ENCODE peak calls at places on chromosomes 4 and X, in nine cellular contexts. One of them, this sample, is unnamed.

GRCh38 chrX:130253916-130254315 is 14.8 kb downstream of the ZNF280C start:
- DNase-seq in tibial nerve: no peak
- DNase-seq in left lung: no peak
- DNase-seq in heart right ventricle: no peak
- DNase-seq in left ventricle myocardium inferior: no peak
- DNase-seq in sigmoid colon: no peak
- DNase-seq in GM23248: no peak
- DNase-seq in gastrocnemius medialis: no peak
- DNase-seq in cardiac muscle cell: no peak
- DNase-seq in this sample: no peak

GRCh38 chr4:26459756-26460530 is 30.3 kb downstream of the CCKAR start:
- DNase-seq in tibial nerve: no peak
- DNase-seq in left lung: no peak
- DNase-seq in heart right ventricle: no peak
- DNase-seq in left ventricle myocardium inferior: no peak
- DNase-seq in sigmoid colon: no peak
- DNase-seq in GM23248: peak; percentile 73
- DNase-seq in gastrocnemius medialis: no peak
- DNase-seq in cardiac muscle cell: no peak
- DNase-seq in this sample: no peak

GRCh38 chr4:84418032-84418709 is 80.9 kb downstream of the NKX6-1 start:
- DNase-seq in tibial nerve: no peak
- DNase-seq in left lung: no peak
- DNase-seq in heart right ventricle: no peak
- DNase-seq in left ventricle myocardium inferior: no peak
- DNase-seq in sigmoid colon: no peak
- DNase-seq in GM23248: no peak
- DNase-seq in gastrocnemius medialis: no peak
- DNase-seq in cardiac muscle cell: no peak
- DNase-seq in this sample: no peak

GRCh38 chrX:148501121-148502066 is 977 bp downstream of the AFF2 start:
- DNase-seq in tibial nerve: no peak
- DNase-seq in left lung: peak; percentile 78
- DNase-seq in heart right ventricle: no peak
- DNase-seq in left ventricle myocardium inferior: no peak
- DNase-seq in sigmoid colon: no peak
- DNase-seq in GM23248: no peak
- DNase-seq in gastrocnemius medialis: no peak
- DNase-seq in cardiac muscle cell: no peak
- DNase-seq in this sample: no peak

GRCh38 chr4:163587867-163588266 is 93.4 kb downstream of the TMA16 start:
- DNase-seq in tibial nerve: no peak
- DNase-seq in left lung: no peak
- DNase-seq in heart right ventricle: no peak
- DNase-seq in left ventricle myocardium inferior: no peak
- DNase-seq in sigmoid colon: no peak
- DNase-seq in GM23248: no peak
- DNase-seq in gastrocnemius medialis: no peak
- DNase-seq in cardiac muscle cell: no peak
- DNase-seq in this sample: no peak

GRCh38 chr4:105989411-105990242 is 94.4 kb downstream of the NPNT start:
- DNase-seq in tibial nerve: no peak
- DNase-seq in left lung: no peak
- DNase-seq in heart right ventricle: no peak
- DNase-seq in left ventricle myocardium inferior: no peak
- DNase-seq in sigmoid colon: no peak
- DNase-seq in GM23248: no peak
- DNase-seq in gastrocnemius medialis: no peak
- DNase-seq in cardiac muscle cell: no peak
- DNase-seq in this sample: no peak

GRCh38 chrX:124726881-124727280 is 380.5 kb downstream of the SH2D1A start:
- DNase-seq in tibial nerve: no peak
- DNase-seq in left lung: no peak
- DNase-seq in heart right ventricle: no peak
- DNase-seq in left ventricle myocardium inferior: no peak
- DNase-seq in sigmoid colon: no peak
- DNase-seq in GM23248: no peak
- DNase-seq in gastrocnemius medialis: no peak
- DNase-seq in cardiac muscle cell: no peak
- DNase-seq in this sample: no peak

GRCh38 chr4:86970447-86971354 is 35.9 kb downstream of the AFF1 start:
- DNase-seq in tibial nerve: no peak
- DNase-seq in left lung: no peak
- DNase-seq in heart right ventricle: peak; percentile 16
- DNase-seq in left ventricle myocardium inferior: no peak
- DNase-seq in sigmoid colon: no peak
- DNase-seq in GM23248: no peak
- DNase-seq in gastrocnemius medialis: no peak
- DNase-seq in cardiac muscle cell: no peak
- DNase-seq in this sample: no peak

GRCh38 chrX:7244400-7244799 is 96.4 kb upstream of the PUDP start:
- DNase-seq in tibial nerve: no peak
- DNase-seq in left lung: no peak
- DNase-seq in heart right ventricle: no peak
- DNase-seq in left ventricle myocardium inferior: no peak
- DNase-seq in sigmoid colon: no peak
- DNase-seq in GM23248: no peak
- DNase-seq in gastrocnemius medialis: no peak
- DNase-seq in cardiac muscle cell: no peak
- DNase-seq in this sample: no peak

GRCh38 chr4:159014896-159015295 is 88.0 kb upstream of the RAPGEF2 start:
- DNase-seq in tibial nerve: no peak
- DNase-seq in left lung: no peak
- DNase-seq in heart right ventricle: no peak
- DNase-seq in left ventricle myocardium inferior: no peak
- DNase-seq in sigmoid colon: no peak
- DNase-seq in GM23248: peak; percentile 59
- DNase-seq in gastrocnemius medialis: no peak
- DNase-seq in cardiac muscle cell: no peak
- DNase-seq in this sample: no peak

DNA sequence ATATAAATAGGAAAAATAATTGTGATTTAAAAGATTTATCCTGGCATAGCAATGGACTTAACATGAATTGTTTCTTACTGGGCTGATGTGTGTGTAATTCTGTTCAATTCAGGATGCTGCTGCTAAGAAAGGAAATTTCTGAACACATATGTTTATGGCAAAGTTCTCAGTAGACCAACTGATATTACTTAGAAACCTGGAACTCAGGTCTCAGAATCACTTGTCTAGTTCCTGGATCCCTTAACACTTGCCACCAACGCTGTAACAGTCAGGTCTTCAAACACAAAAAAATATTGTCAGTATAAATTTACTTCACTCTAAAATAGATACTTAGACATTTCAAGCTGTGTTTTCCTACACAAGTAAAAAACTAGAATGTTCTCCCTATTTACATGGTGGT is 5.5 kb downstream of the CASP3 start:
- DNase-seq in tibial nerve: no peak
- DNase-seq in left lung: no peak
- DNase-seq in heart right ventricle: no peak
- DNase-seq in left ventricle myocardium inferior: no peak
- DNase-seq in sigmoid colon: no peak
- DNase-seq in GM23248: no peak
- DNase-seq in gastrocnemius medialis: no peak
- DNase-seq in cardiac muscle cell: no peak
- DNase-seq in this sample: no peak
- H3K4me1 ChIP-seq in tibial nerve: no peaks in the 10 kb centered on the region
- H3K4me1 ChIP-seq in left lung: peaks cover 53% of the 10 kb centered on the region
- H3K4me1 ChIP-seq in heart right ventricle: peaks cover 77% of the 10 kb centered on the region
- H3K4me1 ChIP-seq in left ventricle myocardium inferior: peaks cover 90% of the 10 kb centered on the region
- H3K4me1 ChIP-seq in sigmoid colon: peaks cover 59% of the 10 kb centered on the region
- H3K4me1 ChIP-seq in GM23248: peaks cover 25% of the 10 kb centered on the region
- H3K4me1 ChIP-seq in gastrocnemius medialis: peaks cover 56% of the 10 kb centered on the region
- H3K4me1 ChIP-seq in cardiac muscle cell: peaks cover 15% of the 10 kb centered on the region
- H3K4me1 ChIP-seq in this sample: peaks cover 7% of the 10 kb centered on the region

DNA sequence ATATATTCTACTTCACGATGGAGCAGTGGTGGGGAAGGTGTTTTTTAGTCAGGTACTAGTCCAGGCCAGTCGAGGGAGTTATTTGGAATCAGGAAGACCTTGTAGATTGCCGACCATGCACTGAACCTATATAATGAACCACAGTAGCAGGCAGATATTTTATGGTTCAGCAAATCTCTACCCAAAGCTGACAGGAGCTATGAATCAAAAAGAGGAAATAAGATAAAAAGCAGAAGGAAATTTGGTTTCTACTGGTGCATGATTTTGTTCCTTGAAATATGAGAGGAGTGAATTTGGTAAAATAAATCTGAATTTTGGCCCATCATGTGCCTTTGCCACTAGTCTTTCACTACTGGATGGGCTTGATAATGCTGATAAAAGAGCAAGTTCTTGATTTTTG is 924.3 kb upstream of the DIAPH2 start:
- DNase-seq in tibial nerve: no peak
- DNase-seq in left lung: no peak
- DNase-seq in heart right ventricle: no peak
- DNase-seq in left ventricle myocardium inferior: no peak
- DNase-seq in sigmoid colon: no peak
- DNase-seq in GM23248: no peak
- DNase-seq in gastrocnemius medialis: no peak
- DNase-seq in cardiac muscle cell: no peak
- DNase-seq in this sample: no peak
- H3K4me3 ChIP-seq in tibial nerve: no peak overlapping the region
- H3K4me3 ChIP-seq in left lung: no peak overlapping the region
- H3K4me3 ChIP-seq in heart right ventricle: no peak overlapping the region
- H3K4me3 ChIP-seq in left ventricle myocardium inferior: no peak overlapping the region
- H3K4me3 ChIP-seq in sigmoid colon: no peak overlapping the region
- H3K4me3 ChIP-seq in GM23248: no peak overlapping the region
- H3K4me3 ChIP-seq in gastrocnemius medialis: no peak overlapping the region
- H3K4me3 ChIP-seq in cardiac muscle cell: no peak overlapping the region
- H3K4me3 ChIP-seq in this sample: no peak overlapping the region

GRCh38 chr4:82715731-82716617 is 82.6 kb downstream of the SCD5 start:
- DNase-seq in tibial nerve: no peak
- DNase-seq in left lung: no peak
- DNase-seq in heart right ventricle: no peak
- DNase-seq in left ventricle myocardium inferior: no peak
- DNase-seq in sigmoid colon: no peak
- DNase-seq in GM23248: peak; percentile 89
- DNase-seq in gastrocnemius medialis: no peak
- DNase-seq in cardiac muscle cell: peak; percentile 70
- DNase-seq in this sample: no peak

GRCh38 chr4:82713856-82714255 is 84.7 kb downstream of the SCD5 start:
- DNase-seq in tibial nerve: no peak
- DNase-seq in left lung: no peak
- DNase-seq in heart right ventricle: no peak
- DNase-seq in left ventricle myocardium inferior: no peak
- DNase-seq in sigmoid colon: no peak
- DNase-seq in GM23248: peak; percentile 60
- DNase-seq in gastrocnemius medialis: no peak
- DNase-seq in cardiac muscle cell: no peak
- DNase-seq in this sample: no peak

GRCh38 chr4:82721819-82722423 is 76.7 kb downstream of the SCD5 start:
- DNase-seq in tibial nerve: no peak
- DNase-seq in left lung: no peak
- DNase-seq in heart right ventricle: peak; percentile 27
- DNase-seq in left ventricle myocardium inferior: peak; percentile 39
- DNase-seq in sigmoid colon: no peak
- DNase-seq in GM23248: peak; percentile 46
- DNase-seq in gastrocnemius medialis: no peak
- DNase-seq in cardiac muscle cell: no peak
- DNase-seq in this sample: peak; percentile 15

DNA sequence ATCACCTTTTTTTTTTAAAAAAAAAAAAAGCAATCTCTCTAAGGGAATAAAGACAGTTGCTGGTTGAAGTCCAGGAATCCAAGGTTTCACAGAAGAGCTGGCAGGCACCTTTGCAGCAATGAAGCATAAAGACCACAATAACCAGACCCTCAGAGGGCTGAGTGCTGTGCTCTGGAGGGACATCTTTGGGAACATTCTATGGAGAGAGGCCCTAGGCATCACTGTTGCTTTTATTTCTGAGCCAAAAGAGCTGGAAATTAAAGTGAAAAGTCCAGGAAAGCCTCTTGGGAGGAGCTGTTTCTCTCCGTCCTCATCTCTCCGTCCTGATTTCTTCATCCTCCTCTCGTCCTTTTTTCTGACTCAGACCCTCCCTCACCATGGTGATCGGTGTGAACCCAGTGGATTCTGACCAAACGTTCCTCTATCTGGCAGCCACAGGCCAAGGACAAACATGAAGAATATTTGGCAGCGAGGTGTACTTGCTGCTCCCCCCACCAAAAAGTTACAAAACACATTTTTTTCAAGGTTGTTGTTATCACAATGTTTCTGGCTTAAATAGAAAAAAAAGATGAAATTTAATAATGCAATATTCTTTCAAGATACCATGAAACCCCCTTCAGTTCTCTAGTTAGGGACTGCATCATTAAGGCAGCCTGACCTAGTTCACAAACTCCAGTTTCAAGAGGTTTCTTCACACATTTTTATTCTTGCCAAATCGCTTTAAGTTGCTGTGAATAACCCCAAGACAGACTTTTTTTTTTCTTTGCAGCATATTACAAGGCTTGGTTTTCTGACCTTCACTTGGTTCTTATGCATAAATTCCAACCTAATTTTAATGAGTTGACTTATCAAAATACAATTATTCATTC is 80.3 kb downstream of the SCD5 start:
- DNase-seq in tibial nerve: peak; percentile 71
- DNase-seq in left lung: no peak
- DNase-seq in heart right ventricle: no peak
- DNase-seq in left ventricle myocardium inferior: peak; percentile 28
- DNase-seq in sigmoid colon: peak; percentile 86
- DNase-seq in GM23248: peak; percentile 68
- DNase-seq in gastrocnemius medialis: peak; percentile 45
- DNase-seq in cardiac muscle cell: peak; percentile 84
- DNase-seq in this sample: no peak
- H3K4me1 ChIP-seq in tibial nerve: no peaks in the 10 kb centered on the region
- H3K4me1 ChIP-seq in left lung: peaks cover 3% of the 10 kb centered on the region
- H3K4me1 ChIP-seq in heart right ventricle: peaks cover 42% of the 10 kb centered on the region
- H3K4me1 ChIP-seq in left ventricle myocardium inferior: peaks cover 23% of the 10 kb centered on the region
- H3K4me1 ChIP-seq in sigmoid colon: no peaks in the 10 kb centered on the region
- H3K4me1 ChIP-seq in GM23248: peaks cover 23% of the 10 kb centered on the region
- H3K4me1 ChIP-seq in gastrocnemius medialis: no peaks in the 10 kb centered on the region
- H3K4me1 ChIP-seq in cardiac muscle cell: no peaks in the 10 kb centered on the region
- H3K4me1 ChIP-seq in this sample: no peaks in the 10 kb centered on the region

GRCh38 chr4:53906786-53907185 is 157.6 kb downstream of the CHIC2 start:
- DNase-seq in tibial nerve: no peak
- DNase-seq in left lung: no peak
- DNase-seq in heart right ventricle: no peak
- DNase-seq in left ventricle myocardium inferior: no peak
- DNase-seq in sigmoid colon: no peak
- DNase-seq in GM23248: no peak
- DNase-seq in gastrocnemius medialis: no peak
- DNase-seq in cardiac muscle cell: no peak
- DNase-seq in this sample: no peak

GRCh38 chr4:53907772-53908171 is 156.6 kb downstream of the CHIC2 start:
- DNase-seq in tibial nerve: no peak
- DNase-seq in left lung: no peak
- DNase-seq in heart right ventricle: no peak
- DNase-seq in left ventricle myocardium inferior: no peak
- DNase-seq in sigmoid colon: no peak
- DNase-seq in GM23248: no peak
- DNase-seq in gastrocnemius medialis: no peak
- DNase-seq in cardiac muscle cell: no peak
- DNase-seq in this sample: no peak

GRCh38 chr4:53905281-53905934 is 159.0 kb downstream of the CHIC2 start:
- DNase-seq in tibial nerve: no peak
- DNase-seq in left lung: no peak
- DNase-seq in heart right ventricle: no peak
- DNase-seq in left ventricle myocardium inferior: no peak
- DNase-seq in sigmoid colon: no peak
- DNase-seq in GM23248: peak; percentile 45
- DNase-seq in gastrocnemius medialis: no peak
- DNase-seq in cardiac muscle cell: peak; percentile 74
- DNase-seq in this sample: no peak

GRCh38 chr4:53908661-53909078 is 155.7 kb downstream of the CHIC2 start:
- DNase-seq in tibial nerve: peak; percentile 59
- DNase-seq in left lung: no peak
- DNase-seq in heart right ventricle: no peak
- DNase-seq in left ventricle myocardium inferior: no peak
- DNase-seq in sigmoid colon: peak; percentile 72
- DNase-seq in GM23248: peak; percentile 89
- DNase-seq in gastrocnemius medialis: peak; percentile 10
- DNase-seq in cardiac muscle cell: peak; percentile 98
- DNase-seq in this sample: peak; percentile 61

GRCh38 chr4:53905935-53906377 is 158.4 kb downstream of the CHIC2 start:
- DNase-seq in tibial nerve: peak; percentile 15
- DNase-seq in left lung: no peak
- DNase-seq in heart right ventricle: peak; percentile 24
- DNase-seq in left ventricle myocardium inferior: peak; percentile 33
- DNase-seq in sigmoid colon: no peak
- DNase-seq in GM23248: peak; percentile 73
- DNase-seq in gastrocnemius medialis: peak; percentile 13
- DNase-seq in cardiac muscle cell: peak; percentile 89
- DNase-seq in this sample: no peak
- H3K4me3 ChIP-seq in tibial nerve: peak overlapping the region; percentile 28
- H3K4me3 ChIP-seq in left lung: no peak overlapping the region
- H3K4me3 ChIP-seq in heart right ventricle: no peak overlapping the region
- H3K4me3 ChIP-seq in left ventricle myocardium inferior: peak overlapping the region; percentile 55
- H3K4me3 ChIP-seq in sigmoid colon: peak overlapping the region; percentile 18
- H3K4me3 ChIP-seq in GM23248: peak overlapping the region; percentile 71
- H3K4me3 ChIP-seq in gastrocnemius medialis: peak overlapping the region; percentile 39
- H3K4me3 ChIP-seq in cardiac muscle cell: peak overlapping the region; percentile 10
- H3K4me3 ChIP-seq in this sample: no peak overlapping the region